ENCODE peak calls at places on chromosome 11, in four cellular contexts. H, F, N and K are unnamed samples.

GRCh38 chr11:123218451-123218850 is 23.4 kb upstream of the CLMP start:
- DNase-seq in F (no peak), H (no peak), N (no peak), K (no peak)

GRCh38 chr11:94956963-94957362 is 16.4 kb downstream of the CWC15 start:
- DNase-seq in N (no peak), F (no peak), H (no peak), K (no peak)

GRCh38 chr11:47369676-47370075 is 8.7 kb downstream of the SPI1 start:
- DNase-seq in N (no peak), H (no peak), F (no peak), K (no peak)

GRCh38 chr11:46710821-46711269 is 8.2 kb upstream of the F2 start:
- DNase-seq in N (no peak), F (no peak), H (no peak), K (no peak)

GRCh38 chr11:20337526-20338154 is 25.9 kb upstream of the HTATIP2 start:
- DNase-seq in N (no peak), H (peak), F (no peak), K (no peak)

GRCh38 chr11:88689548-88690240 is 352.2 kb upstream of the CTSC start:
- DNase-seq in H (no peak), F (no peak), N (no peak), K (no peak)

GRCh38 chr11:110199184-110199981 is 97.0 kb downstream of the RDX start:
- DNase-seq in N (no peak), H (no peak), F (no peak), K (no peak)

GRCh38 chr11:102345923-102346322 is 1.1 kb upstream of the BIRC2 start:
- DNase-seq in H (no peak), F (no peak), N (no peak), K (no peak)

GRCh38 chr11:44746894-44747293 is 20.1 kb downstream of the TSPAN18 start:
- DNase-seq in F (no peak), N (no peak), H (peak), K (no peak)

GRCh38 chr11:1564535-1565172 is 7.4 kb downstream of the DUSP8 start:
- DNase-seq in F (no peak), H (peak), N (no peak), K (peak)

GRCh38 chr11:1369371-1370005 is 20.2 kb upstream of the BRSK2 start:
- DNase-seq in N (no peak), F (no peak), H (no peak), K (peak)

GRCh38 chr11:9772218-9772617 is 108.3 kb downstream of the SWAP70 start:
- DNase-seq in H (no peak), F (no peak), N (no peak), K (no peak)

GRCh38 chr11:62546244-62546936 is at the start of gene AHNAK:
- DNase-seq in H (no peak), F (peak), N (peak), K (peak)

GRCh38 chr11:125345706-125346561 is 150.1 kb downstream of the FEZ1 start:
- DNase-seq in F (no peak), N (peak), H (peak), K (peak)

GRCh38 chr11:84091212-84091986 is 805.2 kb upstream of the CCDC90B start:
- DNase-seq in F (no peak), N (no peak), H (no peak), K (no peak)

GRCh38 chr11:614583-615452 is 932 bp downstream of the IRF7 start:
- DNase-seq in F (no peak), N (no peak), H (no peak), K (peak)

GRCh38 chr11:35981581-35981980 is 37.7 kb downstream of the LDLRAD3 start:
- DNase-seq in H (no peak), F (no peak), N (no peak), K (no peak)

GRCh38 chr11:134555510-134555909 is 143.5 kb upstream of the B3GAT1 start:
- DNase-seq in H (no peak), N (no peak), F (no peak), K (no peak)

GRCh38 chr11:72668645-72669347 is 5.4 kb downstream of the PDE2A start:
- DNase-seq in F (no peak), N (no peak), H (no peak), K (no peak)

GRCh38 chr11:73330569-73331093 is 22.6 kb downstream of the ARHGEF17 start:
- DNase-seq in H (no peak), N (no peak), F (no peak), K (no peak)

GRCh38 chr11:5310423-5310822 is 8.7 kb upstream of the OR51B4 start:
- DNase-seq in H (no peak), N (no peak), F (no peak), K (no peak)

GRCh38 chr11:111403021-111403725 is 24.1 kb upstream of the POU2AF1 start:
- DNase-seq in F (no peak), H (no peak), N (no peak), K (no peak)

GRCh38 chr11:70398834-70399680 is 728 bp downstream of the CTTN start:
- DNase-seq in H (no peak), N (no peak), F (no peak), K (no peak)

GRCh38 chr11:121416909-121417567 is 35.1 kb upstream of the SORL1 start:
- DNase-seq in H (peak), N (peak), F (peak), K (peak)